ENCODE peak calls at places on chromosome X, in five cellular contexts. V, Y, K, D and M are unnamed samples.

GRCh38 chrX:13177921-13178320 is 133.5 kb upstream of the FAM9C start:
- DNase-seq in V (no peak), Y (no peak), K (no peak), D (no peak), M (no peak)

GRCh38 chrX:109390556-109390955 is 91.3 kb downstream of the GUCY2F start:
- DNase-seq in V (no peak), Y (no peak), K (no peak), D (no peak), M (no peak)

GRCh38 chrX:105618393-105619101 is 203.8 kb upstream of the NRK start:
- DNase-seq in V (no peak), Y (no peak), K (peak), D (no peak), M (no peak)

GRCh38 chrX:15744181-15744867 is 6.3 kb downstream of the CA5B start:
- DNase-seq in V (no peak), Y (no peak), K (no peak), D (no peak), M (no peak)

GRCh38 chrX:46759645-46759974 is 692 bp upstream of the SLC9A7 start:
- DNase-seq in V (no peak), Y (no peak), K (no peak), D (no peak), M (no peak)

GRCh38 chrX:39752820-39753219 is 344.9 kb downstream of the BCOR start:
- DNase-seq in V (no peak), Y (no peak), K (no peak), D (no peak), M (no peak)

GRCh38 chrX:9207142-9207541 is 173.2 kb upstream of the FAM9B start:
- DNase-seq in V (no peak), Y (no peak), K (no peak), D (no peak), M (no peak)

GRCh38 chrX:119236599-119237525 is 777 bp downstream of the PGRMC1 start:
- DNase-seq in V (peak), Y (no peak), K (no peak), D (no peak), M (no peak)

GRCh38 chrX:111181883-111182400 is 86.0 kb downstream of the PAK3 start:
- DNase-seq in V (no peak), Y (no peak), K (no peak), D (no peak), M (no peak)

GRCh38 chrX:71606536-71607216 is 11.6 kb downstream of the CXCR3 start:
- DNase-seq in V (no peak), Y (no peak), K (no peak), D (no peak), M (no peak)

GRCh38 chrX:1425381-1425780 is 27.3 kb downstream of the ASMTL start:
- DNase-seq in V (peak), Y (no peak), K (no peak), D (no peak), M (no peak)

GRCh38 chrX:153816821-153817220 is 13.5 kb downstream of the PDZD4 start:
- DNase-seq in V (no peak), Y (no peak), K (no peak), D (no peak), M (no peak)

GRCh38 chrX:139691843-139692505 is 16.0 kb downstream of the MCF2 start:
- DNase-seq in V (no peak), Y (no peak), K (no peak), D (no peak), M (no peak)

GRCh38 chrX:18354369-18355329 is at the start of gene SCML2:
- DNase-seq in V (peak), Y (no peak), K (no peak), D (no peak), M (no peak)

GRCh38 chrX:12974217-12974796 is 603 bp upstream of the TMSB4X start:
- DNase-seq in V (peak), Y (no peak), K (peak), D (no peak), M (no peak)

GRCh38 chrX:9535101-9535500 is 70.2 kb downstream of the TBL1X start:
- DNase-seq in V (no peak), Y (no peak), K (no peak), D (no peak), M (no peak)

GRCh38 chrX:45322820-45323219 is 122.1 kb upstream of the DIPK2B start:
- DNase-seq in V (no peak), Y (peak), K (no peak), D (no peak), M (no peak)

GRCh38 chrX:45320191-45320590 is 119.5 kb upstream of the DIPK2B start:
- DNase-seq in V (no peak), Y (no peak), K (no peak), D (no peak), M (no peak)

GRCh38 chrX:45324941-45325340 is 124.3 kb upstream of the DIPK2B start:
- DNase-seq in V (no peak), Y (no peak), K (no peak), D (no peak), M (no peak)

GRCh38 chrX:45322382-45322781 is 121.7 kb upstream of the DIPK2B start:
- DNase-seq in V (peak), Y (peak), K (peak), D (no peak), M (no peak)

DNA sequence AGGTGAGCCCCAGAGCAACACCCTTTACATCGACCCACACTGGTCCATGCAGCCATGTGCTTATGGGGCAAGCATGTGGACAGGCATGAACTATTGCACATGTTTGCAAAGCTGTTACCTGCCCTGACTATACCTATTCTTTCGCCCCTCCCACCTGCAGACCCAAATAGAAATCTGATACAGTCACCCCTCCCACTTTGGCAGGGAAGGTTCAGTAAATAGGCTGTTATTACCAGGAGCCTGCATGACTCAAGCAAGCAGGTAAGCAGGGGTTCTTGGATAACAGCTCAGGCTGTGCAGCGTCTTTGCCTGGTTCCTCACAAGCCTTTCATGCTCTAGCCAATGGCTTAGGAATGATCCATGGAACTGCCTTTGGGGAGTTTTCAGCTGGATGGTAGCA is 122.7 kb upstream of the DIPK2B start:
- DNase-seq in V (no peak), Y (no peak), K (no peak), D (no peak), M (no peak)
- TF ChIP-seq POLR2AphosphoS5 in V (no peak), Y (no peak), K (no peak), D (no peak), M (no peak)

DNA sequence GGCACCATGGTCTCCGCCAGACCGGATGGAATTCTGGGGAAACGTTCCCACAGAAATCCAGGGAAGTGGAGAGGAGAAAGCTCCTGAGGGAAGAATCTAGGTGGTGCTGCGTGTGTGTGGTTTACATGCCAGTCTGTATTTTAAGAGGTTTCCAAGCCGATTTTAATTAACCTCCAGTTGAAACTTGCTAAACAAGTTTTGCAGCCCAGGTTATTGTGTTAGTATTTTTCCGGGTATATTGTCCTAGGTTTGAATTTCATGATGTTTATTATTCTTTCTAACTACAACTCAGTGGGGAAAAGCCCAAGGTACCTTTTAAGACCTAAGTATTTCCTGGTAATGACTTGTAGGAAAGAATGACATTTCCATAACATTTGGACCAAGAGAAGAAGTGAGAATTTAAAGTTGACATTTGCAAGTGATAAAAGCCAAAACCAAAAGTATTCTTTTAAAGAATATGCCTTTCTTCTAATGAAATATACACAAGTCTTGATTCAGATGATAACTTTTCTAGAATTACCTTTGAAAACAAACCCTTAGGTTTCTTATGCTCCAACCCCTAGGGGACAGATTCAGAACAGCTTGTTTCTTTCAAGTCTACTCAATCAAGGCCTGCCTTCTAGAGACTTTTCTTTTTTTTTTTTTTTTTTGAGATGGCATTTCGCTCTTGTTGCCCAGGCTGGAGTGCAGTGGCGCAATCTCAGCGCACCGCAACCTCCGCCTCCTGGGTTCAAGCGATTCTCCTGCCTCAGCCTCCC is 14.6 kb downstream of the SAT1 start:
- DNase-seq in V (no peak), Y (no peak), K (peak), D (no peak), M (no peak)
- TF ChIP-seq POLR2AphosphoS5 in V (no peak), Y (no peak), K (no peak), D (no peak), M (no peak)

DNA sequence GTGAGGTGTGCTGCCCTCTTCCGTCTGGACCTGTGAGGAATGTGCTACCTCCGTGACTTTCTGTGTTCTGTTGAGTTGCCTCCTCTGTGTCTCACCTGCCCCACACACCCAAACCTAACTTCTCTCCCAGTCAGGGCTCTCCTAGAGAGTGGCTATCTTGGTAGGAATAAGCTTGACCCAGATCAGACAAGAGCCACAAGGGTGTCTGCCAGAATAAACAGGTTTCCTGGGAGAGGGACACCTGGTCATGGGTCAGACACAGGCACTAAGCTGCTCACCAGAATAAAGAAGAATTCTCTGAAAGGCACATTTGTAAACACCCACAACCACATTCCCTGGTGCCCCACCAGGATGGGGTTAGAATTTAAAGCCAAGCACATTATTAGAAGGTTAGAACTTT is 11.1 kb downstream of the ZNF182 start:
- DNase-seq in V (no peak), Y (no peak), K (no peak), D (no peak), M (no peak)
- TF ChIP-seq POLR2AphosphoS5 in V (no peak), Y (no peak), K (no peak), D (no peak), M (no peak)

GRCh38 chrX:48917139-48917980 is 1.5 kb downstream of the PIM2 start:
- DNase-seq in V (peak), Y (peak), K (peak), D (peak), M (peak)
- TF ChIP-seq POLR2AphosphoS5 in V (peak), Y (peak), K (peak), D (peak), M (no peak)

GRCh38 chrX:44428989-44429627 is 85.6 kb upstream of the EFHC2 start:
- DNase-seq in V (no peak), Y (no peak), K (no peak), D (no peak), M (no peak)

GRCh38 chrX:44435047-44435446 is 91.6 kb upstream of the EFHC2 start:
- DNase-seq in V (no peak), Y (no peak), K (no peak), D (no peak), M (no peak)

GRCh38 chrX:44432641-44433040 is 89.2 kb upstream of the EFHC2 start:
- DNase-seq in V (no peak), Y (no peak), K (no peak), D (no peak), M (no peak)

GRCh38 chrX:44431206-44431605 is 87.7 kb upstream of the EFHC2 start:
- DNase-seq in V (no peak), Y (no peak), K (no peak), D (no peak), M (no peak)

GRCh38 chrX:44433556-44433955 is 90.1 kb upstream of the EFHC2 start:
- DNase-seq in V (no peak), Y (no peak), K (no peak), D (no peak), M (no peak)
- TF ChIP-seq POLR2AphosphoS5 in V (no peak), Y (no peak), K (no peak), D (no peak), M (no peak)

DNA sequence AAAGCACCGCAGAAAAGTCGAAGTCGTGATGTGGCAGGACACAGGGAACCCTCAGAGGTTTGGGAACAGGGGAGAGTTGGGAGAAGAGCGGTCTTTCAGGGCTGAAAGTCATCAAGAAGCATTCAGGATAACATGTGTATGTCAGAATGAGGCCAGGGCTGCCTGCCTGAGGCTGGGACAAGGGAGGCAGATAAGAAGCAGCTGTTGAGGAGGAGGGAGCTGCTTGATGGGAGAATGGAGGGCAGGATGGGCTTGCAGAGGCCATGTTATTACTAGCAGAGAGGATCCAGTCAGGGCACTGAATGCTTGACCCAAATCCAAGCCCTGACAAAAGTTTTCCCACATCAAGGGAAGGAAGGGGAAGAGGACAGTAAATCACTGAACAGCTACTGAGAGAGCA is 132.0 kb downstream of the ATG4A start:
- DNase-seq in V (no peak), Y (no peak), K (no peak), D (no peak), M (no peak)
- TF ChIP-seq POLR2AphosphoS5 in V (no peak), Y (no peak), K (no peak), D (no peak), M (no peak)

GRCh38 chrX:30307466-30307865 is 1.7 kb downstream of the NR0B1 start:
- DNase-seq in V (no peak), Y (no peak), K (no peak), D (no peak), M (no peak)

GRCh38 chrX:30301203-30301602 is 8.0 kb downstream of the NR0B1 start:
- DNase-seq in V (no peak), Y (no peak), K (no peak), D (no peak), M (no peak)

GRCh38 chrX:30301977-30302376 is 7.2 kb downstream of the NR0B1 start:
- DNase-seq in V (no peak), Y (no peak), K (no peak), D (no peak), M (no peak)

GRCh38 chrX:30304866-30305265 is 4.3 kb downstream of the NR0B1 start:
- DNase-seq in V (no peak), Y (no peak), K (no peak), D (no peak), M (no peak)

GRCh38 chrX:30302957-30303356 is 6.2 kb downstream of the NR0B1 start:
- DNase-seq in V (no peak), Y (no peak), K (peak), D (no peak), M (no peak)
- TF ChIP-seq POLR2AphosphoS5 in V (no peak), Y (no peak), K (no peak), D (no peak), M (no peak)

GRCh38 chrX:134075894-134076718 is 90.7 kb upstream of the GPC3 start:
- DNase-seq in V (no peak), Y (no peak), K (no peak), D (no peak), M (no peak)
- TF ChIP-seq POLR2AphosphoS5 in V (peak), Y (no peak), K (no peak), D (no peak), M (no peak)

DNA sequence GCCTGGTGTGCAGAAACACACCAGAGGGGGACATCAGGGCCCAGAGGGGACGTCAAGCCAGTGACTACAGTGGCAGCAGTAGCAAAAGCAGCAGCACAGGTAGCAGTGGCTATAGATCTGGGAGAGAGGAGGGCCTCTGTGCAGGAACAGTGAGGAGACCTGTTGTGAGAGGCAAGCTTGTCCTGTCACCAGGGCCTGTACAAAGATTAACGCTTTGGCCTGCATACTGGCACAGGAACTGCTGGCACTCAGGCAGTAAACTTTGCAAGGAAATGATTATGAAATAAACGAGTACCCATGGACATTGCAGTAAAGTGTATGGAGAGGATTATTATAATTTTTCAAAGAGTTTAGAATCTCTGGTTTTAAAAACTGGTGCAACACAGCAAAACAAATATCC is 5.5 kb upstream of the PHF8 start:
- DNase-seq in V (no peak), Y (no peak), K (no peak), D (no peak), M (no peak)
- TF ChIP-seq POLR2AphosphoS5 in V (no peak), Y (no peak), K (no peak), D (no peak), M (no peak)